ENCODE peak calls at places on chromosome 13, in ten cellular contexts. W is adrenal gland; V is neural progenitor cell; U is suprapubic skin; O is K562; X is transverse colon; G is keratinocyte; P is body of pancreas; Z is CD8-positive, alpha-beta T cell; B is thoracic aorta. D is an unnamed sample.

GRCh38 chr13:76683168-76683567 is 203.0 kb downstream of the KCTD12 start:
- DNase-seq in V (no peak), G (no peak), U (no peak), B (no peak), O (no peak), X (no peak), Z (no peak), W (no peak), P (no peak), D (no peak)

GRCh38 chr13:80180745-80181144 is 160.2 kb downstream of the SPRY2 start:
- DNase-seq in B (no peak), P (no peak), U (no peak), W (no peak), G (no peak), V (no peak), O (no peak), Z (no peak), X (no peak), D (no peak)

GRCh38 chr13:43054803-43055802 is 31.7 kb downstream of the DNAJC15 start:
- DNase-seq in Z (no peak), O (peak; percentile 2), W (peak; percentile 61), X (no peak), P (no peak), V (peak; percentile 86), B (no peak), G (no peak), U (no peak), D (no peak)

GRCh38 chr13:36530050-36530789 is 97.9 kb downstream of the CCNA1 start:
- DNase-seq in V (peak; percentile 29), P (no peak), O (no peak), B (no peak), U (no peak), Z (no peak), X (no peak), W (no peak), G (no peak), D (peak; percentile 53)

GRCh38 chr13:94464771-94465170 is 14.7 kb downstream of the DCT start:
- DNase-seq in U (no peak), O (peak; percentile 41), X (no peak), V (no peak), B (no peak), G (no peak), Z (no peak), W (no peak), P (no peak), D (no peak)

GRCh38 chr13:113360446-113360845 is 3.5 kb downstream of the GRTP1 start:
- DNase-seq in Z (no peak), X (no peak), V (no peak), B (no peak), U (no peak), O (no peak), P (no peak), W (peak; percentile 16), G (no peak), D (no peak)

GRCh38 chr13:108034909-108035308 is 180.4 kb downstream of the LIG4 start:
- DNase-seq in P (no peak), Z (no peak), B (no peak), O (no peak), X (no peak), V (no peak), W (no peak), G (no peak), U (no peak), D (no peak)

GRCh38 chr13:101626925-101627555 is 174.6 kb downstream of the ITGBL1 start:
- DNase-seq in V (no peak), X (no peak), O (no peak), Z (no peak), W (no peak), G (no peak), U (no peak), B (no peak), P (no peak), D (no peak)

GRCh38 chr13:94128430-94128829 is 351.1 kb downstream of the DCT start:
- DNase-seq in B (no peak), U (peak; percentile 59), W (no peak), P (peak; percentile 8), X (no peak), G (no peak), O (no peak), V (no peak), Z (no peak), D (no peak)

DNA sequence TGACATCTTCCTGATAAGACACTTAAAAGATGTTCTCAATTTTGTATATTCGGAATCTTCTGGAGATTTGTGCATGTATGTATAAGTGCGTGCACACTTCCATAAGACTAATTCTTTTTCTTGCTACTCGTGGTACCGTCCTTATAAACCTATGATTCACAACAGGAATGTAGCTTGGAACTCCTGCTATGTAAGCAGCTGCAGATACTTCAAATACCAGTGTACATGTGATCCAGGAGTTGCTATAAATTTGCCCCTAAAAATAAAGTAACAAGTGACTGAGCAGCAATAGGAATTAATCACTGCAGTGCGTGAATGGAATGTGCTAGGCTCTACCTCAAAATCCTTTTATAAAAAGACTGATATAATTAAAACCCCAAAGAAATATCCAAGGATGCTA is 214.9 kb downstream of the KLF5 start:
- DNase-seq in U (no peak), V (no peak), O (no peak), Z (no peak), W (no peak), P (no peak), B (no peak), X (no peak), G (peak; percentile 45), D (no peak)
- H3K27ac ChIP-seq in U (no peak overlapping the region), V (no peak overlapping the region), O (no peak overlapping the region), Z (no peak overlapping the region), W (no peak overlapping the region), P (no peak overlapping the region), B (no peak overlapping the region), X (no peak overlapping the region), G (no peak overlapping the region), D (peak overlapping the region; percentile 63)

DNA sequence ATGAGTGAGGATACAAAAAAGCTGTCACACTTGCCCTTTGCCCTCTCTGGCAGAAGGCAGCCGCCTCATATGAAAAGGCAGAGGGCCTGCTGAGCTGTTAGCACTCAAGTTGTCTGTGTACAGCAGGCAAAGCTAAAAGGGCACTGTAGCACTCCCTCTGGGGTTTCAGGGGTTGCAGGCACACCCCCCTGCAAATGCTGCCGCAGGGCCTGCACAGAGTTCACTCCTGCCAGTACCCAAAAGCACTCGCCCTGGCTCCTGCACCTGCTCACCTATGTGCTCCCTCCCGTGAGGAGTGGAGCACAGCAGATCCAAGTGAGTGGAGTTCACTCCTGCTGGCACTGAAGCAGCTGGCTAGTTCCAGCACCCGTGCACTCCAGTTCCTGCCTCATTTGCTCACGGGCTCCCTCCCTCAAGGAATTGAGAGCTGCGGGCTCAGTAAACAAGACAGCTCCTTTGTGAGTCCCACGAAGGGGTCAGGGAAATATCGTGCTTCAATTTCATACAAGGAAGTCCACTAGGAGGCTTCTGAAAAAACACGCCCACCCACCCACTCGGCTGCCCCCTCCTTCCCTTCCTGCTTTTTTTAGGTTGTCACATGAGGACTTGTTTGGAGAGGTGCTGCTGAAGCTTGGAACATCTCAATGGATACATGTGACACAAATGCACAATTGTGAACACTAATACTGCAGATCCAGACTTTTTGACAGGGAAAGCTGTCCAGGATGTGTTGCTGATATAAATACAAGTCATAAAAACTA is 9.9 kb upstream of the RCBTB2 start:
- DNase-seq in G (no peak), P (peak; percentile 60), V (peak; percentile 59), U (peak; percentile 73), W (peak; percentile 35), X (peak; percentile 43), O (no peak), Z (no peak), B (no peak), D (no peak)
- TF ChIP-seq CTCF in G (peak; percentile 18), P (no peak), V (no peak), U (no peak), W (no peak), X (no peak), O (no peak), Z (no peak), B (peak; percentile 6), D (no peak)

GRCh38 chr13:57630661-57631606 is 610 bp upstream of the PCDH17 start:
- DNase-seq in V (peak; percentile 37), B (no peak), P (peak; percentile 16), O (no peak), U (no peak), W (no peak), X (no peak), Z (no peak), G (no peak), D (no peak)

GRCh38 chr13:57627663-57628062 is 3.9 kb upstream of the PCDH17 start:
- DNase-seq in O (peak; percentile 8), G (no peak), W (no peak), Z (no peak), P (no peak), X (no peak), B (no peak), U (no peak), V (peak; percentile 26), D (no peak)

GRCh38 chr13:57629821-57630235 is 1.7 kb upstream of the PCDH17 start:
- DNase-seq in W (peak; percentile 86), U (peak; percentile 82), O (no peak), Z (no peak), B (no peak), X (peak; percentile 27), P (peak; percentile 93), G (no peak), V (peak; percentile 98), D (peak; percentile 45)

GRCh38 chr13:57631607-57632275 is at the start of gene PCDH17:
- DNase-seq in X (peak; percentile 7), U (no peak), B (no peak), P (peak; percentile 54), O (no peak), V (peak; percentile 70), W (peak; percentile 38), Z (no peak), G (no peak), D (no peak)

GRCh38 chr13:57629391-57629804 is 2.1 kb upstream of the PCDH17 start:
- DNase-seq in V (no peak), B (no peak), P (peak; percentile 21), G (no peak), X (no peak), O (no peak), U (no peak), W (peak; percentile 21), Z (no peak), D (no peak)
- H3K4me3 ChIP-seq in V (peak overlapping the region; percentile 82), B (peak overlapping the region; percentile 73), P (no peak overlapping the region), G (no peak overlapping the region), X (peak overlapping the region; percentile 13), O (no peak overlapping the region), U (peak overlapping the region; percentile 53), W (no peak overlapping the region), Z (peak overlapping the region; percentile 52), D (no peak overlapping the region)

DNA sequence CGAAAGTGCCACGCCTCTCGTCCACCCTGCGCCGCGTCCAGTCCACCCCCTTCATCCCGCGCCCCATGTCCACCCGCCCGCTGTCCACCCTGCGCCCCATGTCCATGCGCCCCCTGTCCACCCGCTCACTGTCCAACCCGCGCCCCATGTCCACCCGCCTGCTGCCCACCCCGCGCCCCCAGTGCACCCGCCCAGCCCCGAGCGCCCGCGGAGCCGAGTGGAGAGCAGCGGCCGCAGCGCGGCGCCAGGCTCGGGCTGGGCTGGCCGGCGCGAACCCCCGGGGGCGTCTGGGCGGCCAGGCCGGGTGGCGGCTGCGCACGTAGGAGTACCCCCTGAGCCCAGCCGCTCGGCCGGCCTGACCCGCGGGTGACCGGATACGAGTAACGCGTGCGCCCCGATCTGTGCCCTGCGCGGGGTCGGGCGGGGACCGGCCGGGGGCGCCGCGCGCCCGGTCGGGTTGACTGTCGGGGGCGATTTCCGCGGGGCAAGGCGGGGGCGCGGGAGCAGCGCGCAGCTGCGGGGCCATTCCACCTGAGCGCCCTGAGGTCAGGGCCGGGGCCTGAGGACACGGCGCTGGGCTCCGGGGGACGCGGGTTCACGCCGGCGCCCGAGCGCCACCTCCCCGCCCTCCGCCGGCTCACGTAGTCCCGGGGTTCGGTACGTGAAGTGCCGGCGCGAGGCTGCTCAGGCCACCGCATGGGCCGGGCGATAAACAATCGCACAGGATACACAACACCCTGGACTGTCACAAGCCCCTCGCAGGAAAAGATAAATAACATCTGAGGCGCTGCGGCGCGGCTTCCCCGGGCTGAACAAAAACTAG is 37.5 kb upstream of the FLT1 start:
- DNase-seq in G (no peak), U (no peak), Z (no peak), V (peak; percentile 70), B (no peak), P (no peak), X (no peak), W (peak; percentile 32), O (peak; percentile 91), D (no peak)
- H3K27ac ChIP-seq in G (no peak overlapping the region), U (peak overlapping the region; percentile 24), Z (no peak overlapping the region), V (no peak overlapping the region), B (no peak overlapping the region), P (peak overlapping the region; percentile 24), X (peak overlapping the region; percentile 1), W (no peak overlapping the region), O (peak overlapping the region; percentile 90), D (no peak overlapping the region)